ENCODE peak calls at places on chromosomes 1 and 21, in six cellular contexts. T is IMR-90, Z is right cardiac atrium, H is cardiac muscle cell, M is osteoblast, C is fibroblast of lung. O is an unnamed sample. For H3K4me1, the result is how much of the 10 kb centered on the place peaks cover.

GRCh38 chr21:32298148-32298559 is 501 bp upstream of the MRAP start:
- DNase-seq in T (peak), Z (no peak), H (no peak), M (peak), C (peak), O (no peak)

GRCh38 chr21:35962917-35963316 is 97.4 kb downstream of the SETD4 start:
- DNase-seq in T (no peak), Z (no peak), H (no peak), M (no peak), C (no peak), O (no peak)

GRCh38 chr1:199040499-199040898 is 401.7 kb downstream of the PTPRC start:
- DNase-seq in T (no peak), Z (no peak), H (no peak), M (no peak), C (no peak), O (no peak)

GRCh38 chr1:103371234-103371633 is 154.3 kb upstream of the RNPC3 start:
- DNase-seq in T (peak), Z (no peak), H (no peak), M (no peak), C (no peak), O (no peak)

GRCh38 chr1:246476771-246477170 is 30.3 kb downstream of the SMYD3 start:
- DNase-seq in T (no peak), Z (no peak), H (no peak), M (no peak), C (no peak), O (no peak)

GRCh38 chr21:35360870-35361570 is 311.9 kb upstream of the RUNX1 start:
- DNase-seq in T (no peak), Z (no peak), H (no peak), M (no peak), C (no peak), O (no peak)

GRCh38 chr1:78722947-78723346 is 73.3 kb downstream of the IFI44 start:
- DNase-seq in T (peak), Z (no peak), H (no peak), M (peak), C (no peak), O (no peak)

GRCh38 chr1:189986521-189986920 is 491.1 kb downstream of the BRINP3 start:
- DNase-seq in T (no peak), Z (no peak), H (no peak), M (no peak), C (no peak), O (no peak)

GRCh38 chr1:204493145-204493881 is 1.3 kb downstream of the PIK3C2B start:
- DNase-seq in T (peak), Z (peak), H (peak), M (peak), C (peak), O (peak)

GRCh38 chr1:224198572-224198971 is 15.5 kb downstream of the DEGS1 start:
- DNase-seq in T (no peak), Z (no peak), H (no peak), M (no peak), C (no peak), O (no peak)

GRCh38 chr1:63352736-63353135 is 14.7 kb upstream of the ALG6 start:
- DNase-seq in T (no peak), Z (no peak), H (no peak), M (no peak), C (no peak), O (no peak)

GRCh38 chr21:40139636-40140035 is 272.4 kb downstream of the PCP4 start:
- DNase-seq in T (no peak), Z (no peak), H (no peak), M (no peak), C (no peak), O (no peak)

GRCh38 chr1:29416825-29417557 is 180.7 kb downstream of the PTPRU start:
- DNase-seq in T (no peak), Z (peak), H (no peak), M (no peak), C (peak), O (no peak)

GRCh38 chr1:147577033-147577773 is 35.9 kb downstream of the BCL9 start:
- DNase-seq in T (no peak), Z (no peak), H (no peak), M (no peak), C (no peak), O (no peak)

GRCh38 chr1:27397749-27398148 is 5.3 kb downstream of the GPR3 start:
- DNase-seq in T (no peak), Z (no peak), H (no peak), M (no peak), C (no peak), O (no peak)
- H3K4me1 ChIP-seq in T (under half), Z (under half), H (under half), M (under half), C (under half), O (half or more)

GRCh38 chr1:42930178-42931107 is 28.2 kb downstream of the SLC2A1 start:
- DNase-seq in T (no peak), Z (no peak), H (no peak), M (peak), C (no peak), O (no peak)

GRCh38 chr1:42929434-42930177 is 29.1 kb downstream of the SLC2A1 start:
- DNase-seq in T (no peak), Z (no peak), H (no peak), M (peak), C (no peak), O (no peak)

GRCh38 chr1:42932442-42932941 is 26.2 kb downstream of the SLC2A1 start:
- DNase-seq in T (no peak), Z (no peak), H (no peak), M (no peak), C (no peak), O (no peak)

GRCh38 chr1:42931911-42932422 is 26.7 kb downstream of the SLC2A1 start:
- DNase-seq in T (no peak), Z (peak), H (no peak), M (no peak), C (no peak), O (peak)

DNA sequence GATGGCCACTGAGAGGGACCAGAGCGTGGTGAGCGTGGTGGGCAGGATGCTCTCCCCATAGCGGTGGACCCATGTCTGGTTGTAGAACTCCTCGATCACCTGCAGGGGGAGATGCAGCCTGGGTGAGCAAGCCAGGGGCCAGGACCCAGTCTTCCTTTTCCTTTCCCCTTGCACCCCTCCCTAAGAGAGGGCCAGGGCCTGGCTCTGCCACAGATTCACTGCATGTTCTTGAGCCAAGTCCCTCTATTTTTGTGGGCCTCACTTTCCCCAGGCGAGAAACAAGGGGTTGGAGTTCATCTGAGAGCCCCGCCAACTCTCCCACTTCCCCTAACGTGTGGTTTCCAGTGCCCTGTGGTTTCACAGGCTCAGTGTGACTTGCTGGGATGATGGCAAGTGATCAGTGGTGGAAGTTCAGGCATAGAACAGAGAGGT is 27.5 kb downstream of the SLC2A1 start:
- DNase-seq in T (peak), Z (no peak), H (peak), M (peak), C (peak), O (no peak)
- H3K27ac ChIP-seq in T (no peak), Z (no peak), H (peak), M (peak), C (no peak), O (no peak)

DNA sequence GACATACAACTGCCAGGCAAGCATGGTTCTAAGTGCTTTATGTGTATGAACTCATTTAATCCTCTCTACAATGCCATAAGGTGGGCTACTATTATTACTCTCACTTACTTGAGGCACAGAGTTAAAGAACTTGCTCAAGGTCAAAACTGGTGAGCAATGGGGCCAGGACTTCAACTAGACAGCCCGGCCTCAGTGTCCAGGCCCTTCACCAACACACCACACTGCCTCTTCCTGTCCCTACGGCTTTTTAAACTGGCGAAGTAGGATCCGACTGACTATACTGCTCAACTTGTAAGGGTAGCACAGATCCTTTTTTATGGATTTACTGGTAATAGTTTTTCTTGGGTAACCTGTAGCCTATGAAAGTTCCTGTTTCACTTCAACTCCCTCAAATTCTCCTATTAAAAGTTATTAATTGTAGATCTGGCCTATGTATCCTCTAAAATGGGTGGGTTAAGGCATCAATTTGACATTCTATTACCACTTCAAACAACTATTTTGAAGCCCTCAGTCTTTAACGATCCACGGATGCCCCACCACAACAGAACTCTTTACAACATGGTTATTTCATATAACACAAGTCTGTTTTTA is 4.3 kb downstream of the ERRFI1 start:
- DNase-seq in T (no peak), Z (no peak), H (no peak), M (no peak), C (peak), O (no peak)
- H3K4me1 ChIP-seq in T (under half), Z (under half), H (under half), M (half or more), C (under half), O (half or more)

GRCh38 chr1:15656464-15656863 is 27.7 kb upstream of the PLEKHM2 start:
- DNase-seq in T (no peak), Z (no peak), H (peak), M (no peak), C (no peak), O (no peak)
- H3K27ac ChIP-seq in T (no peak), Z (no peak), H (peak), M (no peak), C (no peak), O (no peak)

GRCh38 chr1:50702395-50702794 is 257.7 kb downstream of the FAF1 start:
- DNase-seq in T (no peak), Z (no peak), H (no peak), M (no peak), C (no peak), O (no peak)
- H3K4me1 ChIP-seq in T (under half), Z (under half), H (under half), M (under half), C (under half), O (under half)

GRCh38 chr1:191368891-191369654 is 789.2 kb upstream of the RGS18 start:
- DNase-seq in T (no peak), Z (no peak), H (no peak), M (no peak), C (no peak), O (no peak)
- H3K27ac ChIP-seq in T (no peak), Z (no peak), H (no peak), M (no peak), C (no peak), O (no peak)

DNA sequence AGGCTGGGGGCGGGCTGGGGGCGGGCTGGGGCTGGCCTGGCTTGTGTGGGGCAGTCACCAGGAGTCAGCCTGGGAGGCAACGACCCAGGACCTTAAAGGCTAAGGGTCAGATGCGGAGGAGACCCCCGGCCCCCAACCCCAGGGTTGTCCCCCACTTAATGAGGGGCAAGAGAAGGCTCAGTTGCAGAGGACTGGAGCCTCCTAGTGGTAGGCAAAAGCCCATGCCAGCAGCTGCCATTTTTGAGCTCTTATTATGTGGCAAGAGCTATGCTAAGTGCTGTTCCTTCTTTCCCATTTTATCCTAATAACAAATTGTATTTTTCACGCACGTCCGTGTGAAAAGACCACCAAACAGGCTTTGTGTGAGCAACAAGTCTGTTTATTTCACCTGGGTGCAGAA is 8.0 kb downstream of the KIAA1614 start:
- DNase-seq in T (no peak), Z (no peak), H (no peak), M (peak), C (peak), O (no peak)
- H3K4me1 ChIP-seq in T (under half), Z (under half), H (under half), M (under half), C (under half), O (under half)

DNA sequence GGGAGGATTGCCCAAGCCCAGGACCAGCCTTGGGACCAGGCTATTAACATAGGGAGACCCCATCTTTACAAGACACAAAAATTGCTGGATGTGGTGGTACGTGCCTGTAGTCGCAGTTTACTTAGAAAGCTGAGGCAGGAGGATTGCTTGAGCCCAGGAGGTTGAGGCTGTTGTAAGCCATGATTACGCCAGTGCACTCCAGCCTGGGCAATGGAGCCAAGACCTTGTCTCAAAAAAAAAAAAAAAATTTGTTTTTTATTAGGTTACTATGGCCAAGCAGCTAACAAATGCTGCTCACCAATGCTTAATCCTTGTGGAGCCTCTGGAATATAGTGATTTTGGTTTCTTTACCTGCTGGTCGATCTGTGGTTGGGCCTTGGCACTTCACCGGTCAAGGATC is 8.8 kb downstream of the ARID1A start:
- DNase-seq in T (no peak), Z (no peak), H (no peak), M (no peak), C (no peak), O (no peak)
- H3K27ac ChIP-seq in T (no peak), Z (peak), H (no peak), M (no peak), C (no peak), O (no peak)

GRCh38 chr1:197808843-197809242 is 33.6 kb upstream of the DENND1B start:
- DNase-seq in T (no peak), Z (no peak), H (no peak), M (no peak), C (no peak), O (no peak)
- H3K4me1 ChIP-seq in T (under half), Z (under half), H (under half), M (under half), C (under half), O (under half)

O was measured in heart left ventricle.